ENCODE peak calls at places on chromosomes 11 and 22, in ten cellular contexts. R is heart right ventricle, U is sigmoid colon, H is left ventricle myocardium inferior, N is heart left ventricle, I is prostate gland, Z is lower lobe of right lung, X is neural progenitor cell, T is cardiac muscle cell, D is mammary epithelial cell. J is an unnamed sample. For H3K4me1 and H3K36me3, the result is how much of the 10 kb centered on the place peaks cover.

GRCh38 chr22:23849009-23850006 is 8.4 kb upstream of the SLC2A11 start:
- DNase-seq in X (peak), D (peak), T (peak), N (peak), H (peak), U (peak), Z (peak), R (peak), I (peak), J (peak)

GRCh38 chr22:37281646-37282384 is 493 bp upstream of the CYTH4 start:
- DNase-seq in Z (no peak), R (no peak), D (no peak), U (no peak), X (no peak), H (no peak), N (peak), I (no peak), T (no peak), J (no peak)

GRCh38 chr11:1879342-1879940 is 12.3 kb downstream of the PRR33 start:
- DNase-seq in H (peak), R (peak), N (peak), U (peak), X (no peak), T (no peak), D (no peak), Z (peak), I (no peak), J (peak)

GRCh38 chr22:17742528-17742902 is 31.8 kb downstream of the BID start:
- DNase-seq in R (peak), U (peak), Z (peak), X (peak), I (peak), T (peak), H (peak), D (peak), N (peak), J (peak)

GRCh38 chr11:41245704-41246398 is 213.6 kb downstream of the LRRC4C start:
- DNase-seq in I (no peak), H (no peak), T (no peak), X (peak), N (peak), U (peak), D (no peak), Z (no peak), R (no peak), J (peak)

GRCh38 chr11:133181066-133181465 is 351.2 kb downstream of the OPCML start:
- DNase-seq in D (no peak), X (no peak), N (no peak), H (no peak), I (peak), T (no peak), Z (no peak), U (no peak), R (no peak), J (no peak)

GRCh38 chr11:113447621-113448310 is 27.4 kb downstream of the DRD2 start:
- DNase-seq in Z (no peak), D (peak), I (no peak), N (no peak), T (peak), H (no peak), U (no peak), X (no peak), R (no peak), J (no peak)

GRCh38 chr11:44609028-44609782 is 43.7 kb downstream of the CD82 start:
- DNase-seq in I (no peak), T (no peak), X (no peak), R (no peak), D (no peak), N (no peak), U (no peak), H (no peak), Z (no peak), J (no peak)

GRCh38 chr22:22955866-22956535 is 68.4 kb downstream of the IGLL5 start:
- DNase-seq in H (no peak), N (peak), Z (peak), I (peak), D (peak), R (no peak), T (peak), U (peak), X (peak), J (peak)

GRCh38 chr11:92765965-92766371 is 203.5 kb upstream of the MTNR1B start:
- DNase-seq in N (no peak), X (peak), H (peak), T (peak), Z (peak), I (no peak), R (peak), D (no peak), U (no peak), J (no peak)

GRCh38 chr11:117128289-117128688 is 15.8 kb upstream of the PAFAH1B2 start:
- DNase-seq in D (no peak), I (no peak), H (no peak), R (no peak), N (no peak), T (no peak), U (no peak), X (no peak), Z (no peak), J (no peak)

GRCh38 chr11:17861036-17861755 is 126.6 kb downstream of the KCNC1 start:
- DNase-seq in T (no peak), X (no peak), H (no peak), Z (no peak), D (no peak), R (no peak), I (no peak), U (no peak), N (no peak), J (no peak)

GRCh38 chr11:86228269-86228966 is 16.1 kb upstream of the EED start:
- DNase-seq in N (no peak), H (no peak), D (peak), Z (no peak), R (no peak), U (no peak), T (no peak), X (no peak), I (no peak), J (no peak)

GRCh38 chr22:24322522-24322921 is 51.9 kb downstream of the SPECC1L start:
- DNase-seq in I (no peak), T (no peak), N (no peak), Z (no peak), R (no peak), X (no peak), D (no peak), H (no peak), U (no peak), J (no peak)

GRCh38 chr11:68684385-68685356 is at the start of gene GAL:
- DNase-seq in D (no peak), R (no peak), U (peak), N (no peak), H (no peak), Z (no peak), X (peak), I (no peak), T (no peak), J (peak)

GRCh38 chr11:113034591-113034990 is 73.4 kb downstream of the NCAM1 start:
- DNase-seq in X (no peak), D (peak), I (no peak), T (no peak), U (no peak), R (no peak), Z (no peak), N (no peak), H (no peak), J (no peak)

GRCh38 chr11:22192642-22193347 is at the start of gene ANO5:
- DNase-seq in N (peak), Z (peak), R (peak), I (peak), T (peak), X (peak), U (peak), H (peak), D (no peak), J (no peak)

GRCh38 chr11:23112987-23113886 is 253.0 kb upstream of the CCDC179 start:
- DNase-seq in R (no peak), T (peak), Z (no peak), U (no peak), D (peak), H (no peak), I (peak), X (peak), N (peak), J (peak)

GRCh38 chr11:132853886-132854285 is 678.4 kb downstream of the OPCML start:
- DNase-seq in H (no peak), D (no peak), N (no peak), U (no peak), T (no peak), R (no peak), Z (no peak), X (no peak), I (no peak), J (no peak)

GRCh38 chr22:39430576-39431150 is 26.1 kb upstream of the MGAT3 start:
- DNase-seq in T (no peak), X (no peak), H (no peak), U (no peak), R (no peak), D (no peak), Z (no peak), N (no peak), I (no peak), J (no peak)

GRCh38 chr11:19968860-19969259 is 191.4 kb downstream of the DBX1 start:
- DNase-seq in N (no peak), R (no peak), D (peak), I (no peak), T (no peak), H (no peak), X (no peak), U (no peak), Z (peak), J (no peak)

GRCh38 chr11:118205979-118206611 is 18.7 kb downstream of the JAML start:
- DNase-seq in D (no peak), R (no peak), N (no peak), X (no peak), I (no peak), H (no peak), U (no peak), Z (no peak), T (no peak), J (no peak)

GRCh38 chr11:120830092-120830491 is 193.8 kb upstream of the TBCEL start:
- DNase-seq in H (no peak), X (no peak), Z (no peak), R (no peak), I (no peak), U (no peak), N (no peak), T (no peak), D (no peak), J (no peak)

GRCh38 chr11:9784602-9785315 is 120.9 kb downstream of the SWAP70 start:
- DNase-seq in H (no peak), I (no peak), Z (no peak), X (no peak), T (peak), U (no peak), D (no peak), R (no peak), N (no peak), J (no peak)

GRCh38 chr22:40403141-40403540 is 32.7 kb downstream of the SGSM3 start:
- DNase-seq in Z (peak), T (no peak), R (no peak), X (no peak), I (no peak), H (no peak), U (no peak), D (no peak), N (no peak), J (no peak)

GRCh38 chr22:36569999-36570398 is 41.0 kb upstream of the EIF3D start:
- DNase-seq in R (no peak), I (no peak), T (peak), D (peak), U (no peak), Z (no peak), X (peak), N (no peak), H (no peak), J (peak)

DNA sequence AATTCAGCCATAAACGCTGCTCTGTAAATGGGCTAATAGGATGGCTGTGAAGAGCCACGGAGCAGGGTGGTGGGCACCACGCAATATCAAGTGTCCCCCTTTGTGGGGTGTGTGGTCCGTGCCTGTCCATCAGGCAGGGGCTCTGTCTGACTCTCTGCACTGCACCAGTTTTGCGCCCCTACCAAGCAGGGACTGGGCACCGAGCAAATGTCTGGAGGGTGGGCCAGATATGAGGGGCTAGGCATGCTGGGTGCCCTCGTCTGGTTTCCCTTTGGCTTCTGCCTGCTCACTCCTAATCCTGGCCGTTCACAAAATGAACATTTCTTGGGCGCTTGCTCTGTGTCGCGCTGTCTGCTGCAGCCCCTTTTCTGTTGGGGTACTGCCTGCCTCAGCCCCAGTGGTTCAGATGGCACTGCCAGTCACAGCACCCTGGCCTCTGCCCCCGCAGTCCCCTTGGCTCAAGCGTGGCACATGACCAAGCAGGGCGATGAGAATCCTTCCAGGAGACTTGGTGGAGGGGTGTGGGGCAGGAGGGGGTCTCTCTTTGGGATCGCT is 37.1 kb upstream of the CELSR1 start:
- DNase-seq in Z (peak), X (peak), T (no peak), U (peak), R (no peak), H (peak), D (no peak), I (no peak), N (no peak), J (no peak)
- H3K4me1 ChIP-seq in Z (under half), X (under half), T (under half), U (under half), R (half or more), H (half or more), D (under half), I (under half), N (half or more), J (under half)

GRCh38 chr11:7572001-7572712 is 58.4 kb downstream of the PPFIBP2 start:
- DNase-seq in I (no peak), H (no peak), N (no peak), R (no peak), Z (peak), U (no peak), X (no peak), D (no peak), T (no peak), J (peak)
- TF ChIP-seq CTCF in I (no peak), H (peak), N (no peak), R (no peak), Z (no peak), U (no peak), X (no peak), D (no peak), T (no peak), J (no peak)

GRCh38 chr11:66360406-66361073 is 11.0 kb downstream of the SLC29A2 start:
- DNase-seq in T (no peak), D (no peak), I (no peak), X (no peak), H (no peak), U (peak), Z (no peak), R (no peak), N (peak), J (no peak)

GRCh38 chr11:66362481-66363147 is 8.9 kb downstream of the SLC29A2 start:
- DNase-seq in H (no peak), Z (no peak), R (no peak), T (no peak), U (no peak), I (no peak), X (no peak), D (no peak), N (peak), J (no peak)

GRCh38 chr11:66359662-66360087 is 11.9 kb downstream of the SLC29A2 start:
- DNase-seq in X (no peak), D (no peak), I (no peak), T (no peak), H (no peak), N (no peak), U (no peak), R (no peak), Z (no peak), J (peak)

GRCh38 chr11:66363187-66363601 is 8.4 kb downstream of the SLC29A2 start:
- DNase-seq in X (no peak), H (no peak), Z (peak), T (no peak), I (no peak), R (peak), U (no peak), D (no peak), N (peak), J (no peak)

GRCh38 chr11:66361502-66361941 is 10.0 kb downstream of the SLC29A2 start:
- DNase-seq in N (peak), X (no peak), H (no peak), U (peak), R (no peak), T (no peak), I (no peak), D (no peak), Z (no peak), J (no peak)
- H3K36me3 ChIP-seq in N (under half), X (under half), H (under half), U (under half), R (under half), T (under half), I (under half), D (under half), Z (under half), J (under half)

GRCh38 chr11:119589011-119589410 is 140.0 kb downstream of the NECTIN1 start:
- DNase-seq in X (no peak), I (no peak), R (no peak), N (no peak), T (no peak), D (no peak), U (no peak), Z (no peak), H (no peak), J (no peak)
- H3K4me1 ChIP-seq in X (under half), I (under half), R (under half), N (under half), T (under half), D (under half), U (under half), Z (under half), H (under half), J (under half)

GRCh38 chr11:8055111-8055835 is 25.7 kb upstream of the TUB start:
- DNase-seq in H (no peak), Z (no peak), T (no peak), X (peak), U (peak), R (no peak), N (no peak), I (no peak), D (no peak), J (no peak)
- TF ChIP-seq CTCF in H (no peak), Z (no peak), T (peak), X (peak), U (no peak), R (no peak), N (no peak), I (no peak), D (no peak), J (no peak)

J was measured in Caco-2.